ENCODE peak calls at places on chromosomes 12 and 14, in six cellular contexts. F is CD4-positive, alpha-beta T cell; H is IMR-90; Q is LoVo; U is naive B cell; A is T47D. L is an unnamed sample.

GRCh38 chr14:28603606-28604005 is 163.0 kb upstream of the FOXG1 start:
- DNase-seq in U (no peak), Q (no peak), F (no peak), H (no peak), A (no peak), L (peak)

GRCh38 chr14:23654231-23654630 is 18.1 kb downstream of the DHRS2 start:
- DNase-seq in F (no peak), Q (no peak), A (no peak), U (no peak), H (no peak), L (no peak)

GRCh38 chr12:19430988-19431387 is 8.3 kb upstream of the AEBP2 start:
- DNase-seq in A (no peak), H (no peak), F (no peak), Q (no peak), U (no peak), L (peak)

GRCh38 chr12:109670647-109671046 is 43.0 kb upstream of the FAM222A start:
- DNase-seq in F (no peak), H (no peak), A (no peak), Q (no peak), U (no peak), L (no peak)

GRCh38 chr12:76747245-76747644 is 16.7 kb upstream of the ZDHHC17 start:
- DNase-seq in A (no peak), H (no peak), U (no peak), F (no peak), Q (no peak), L (no peak)

GRCh38 chr12:76020281-76020680 is 11.3 kb downstream of the PHLDA1 start:
- DNase-seq in H (peak), F (peak), A (no peak), Q (peak), U (no peak), L (peak)

GRCh38 chr12:90029317-90029716 is 320.7 kb upstream of the ATP2B1 start:
- DNase-seq in Q (no peak), F (no peak), U (no peak), A (no peak), H (no peak), L (no peak)

GRCh38 chr14:23443411-23443812 is 8.0 kb upstream of the MYH7 start:
- DNase-seq in U (no peak), H (no peak), F (no peak), Q (no peak), A (no peak), L (no peak)

GRCh38 chr12:130156652-130157275 is 5.5 kb upstream of the FZD10 start:
- DNase-seq in F (no peak), U (no peak), A (no peak), Q (no peak), H (no peak), L (no peak)

GRCh38 chr12:82650627-82651337 is 35.9 kb upstream of the TMTC2 start:
- DNase-seq in F (no peak), U (no peak), Q (peak), H (no peak), A (no peak), L (peak)

GRCh38 chr12:90899456-90900182 is 55.4 kb downstream of the CCER1 start:
- DNase-seq in Q (no peak), U (no peak), H (peak), F (no peak), A (no peak), L (no peak)

GRCh38 chr14:101291390-101291789 is 269.9 kb upstream of the DIO3 start:
- DNase-seq in F (no peak), U (no peak), A (no peak), Q (no peak), H (no peak), L (no peak)

GRCh38 chr12:109836916-109837315 is 3.7 kb upstream of the TRPV4 start:
- DNase-seq in H (peak), Q (no peak), U (no peak), F (no peak), A (no peak), L (no peak)

GRCh38 chr14:62662811-62663477 is 382.3 kb downstream of the KCNH5 start:
- DNase-seq in H (peak), Q (no peak), F (no peak), A (no peak), U (no peak), L (no peak)

GRCh38 chr12:108634225-108634795 is 616 bp upstream of the SELPLG start:
- DNase-seq in H (no peak), Q (no peak), U (no peak), A (no peak), F (peak), L (no peak)

L was measured in cardiac fibroblast.